ENCODE peak calls at places on chromosome 18, in five cellular contexts. One of them, this sample, is unnamed.

GRCh38 chr18:58045265-58046086 is 1.4 kb downstream of the NEDD4L start:
- DNase-seq in PC-3: peak
- DNase-seq in mesothelial cell of epicardium: peak
- DNase-seq in BJ: no peak
- DNase-seq in Peyer's patch: peak
- DNase-seq in this sample: no peak

GRCh38 chr18:44807766-44808165 is 127.1 kb downstream of the SETBP1 start:
- DNase-seq in BJ: no peak
- DNase-seq in Peyer's patch: no peak
- DNase-seq in mesothelial cell of epicardium: no peak
- DNase-seq in PC-3: no peak
- DNase-seq in this sample: no peak

GRCh38 chr18:59536181-59536580 is 161.0 kb downstream of the CCBE1 start:
- DNase-seq in BJ: peak
- DNase-seq in Peyer's patch: no peak
- DNase-seq in mesothelial cell of epicardium: no peak
- DNase-seq in PC-3: no peak
- DNase-seq in this sample: no peak

GRCh38 chr18:24021505-24021904 is 7.0 kb downstream of the TTC39C start:
- DNase-seq in PC-3: no peak
- DNase-seq in mesothelial cell of epicardium: no peak
- DNase-seq in Peyer's patch: no peak
- DNase-seq in BJ: no peak
- DNase-seq in this sample: no peak

GRCh38 chr18:66734451-66734850 is 130.6 kb upstream of the CDH19 start:
- DNase-seq in PC-3: peak
- DNase-seq in mesothelial cell of epicardium: no peak
- DNase-seq in Peyer's patch: no peak
- DNase-seq in BJ: no peak
- DNase-seq in this sample: no peak

GRCh38 chr18:63758616-63759015 is 16.6 kb upstream of the SERPINB7 start:
- DNase-seq in Peyer's patch: no peak
- DNase-seq in mesothelial cell of epicardium: no peak
- DNase-seq in PC-3: no peak
- DNase-seq in BJ: no peak
- DNase-seq in this sample: no peak

GRCh38 chr18:62745089-62745751 is 29.9 kb downstream of the PHLPP1 start:
- DNase-seq in Peyer's patch: no peak
- DNase-seq in BJ: no peak
- DNase-seq in mesothelial cell of epicardium: no peak
- DNase-seq in PC-3: no peak
- DNase-seq in this sample: no peak

GRCh38 chr18:61535401-61535800 is 202.2 kb downstream of the CDH20 start:
- DNase-seq in Peyer's patch: no peak
- DNase-seq in BJ: no peak
- DNase-seq in mesothelial cell of epicardium: no peak
- DNase-seq in PC-3: no peak
- DNase-seq in this sample: no peak

GRCh38 chr18:67359868-67360838 is 156.4 kb downstream of the DSEL start:
- DNase-seq in mesothelial cell of epicardium: no peak
- DNase-seq in BJ: peak
- DNase-seq in Peyer's patch: peak
- DNase-seq in PC-3: peak
- DNase-seq in this sample: no peak

GRCh38 chr18:28114472-28114871 is 62.5 kb downstream of the CDH2 start:
- DNase-seq in PC-3: peak
- DNase-seq in BJ: no peak
- DNase-seq in Peyer's patch: no peak
- DNase-seq in mesothelial cell of epicardium: no peak
- DNase-seq in this sample: no peak

GRCh38 chr18:63105636-63106316 is 213.8 kb downstream of the BCL2 start:
- DNase-seq in Peyer's patch: peak
- DNase-seq in BJ: no peak
- DNase-seq in PC-3: no peak
- DNase-seq in mesothelial cell of epicardium: no peak
- DNase-seq in this sample: no peak

GRCh38 chr18:75346671-75347070 is 80.8 kb downstream of the SMIM21 start:
- DNase-seq in PC-3: no peak
- DNase-seq in BJ: no peak
- DNase-seq in Peyer's patch: no peak
- DNase-seq in mesothelial cell of epicardium: no peak
- DNase-seq in this sample: no peak

GRCh38 chr18:53941601-53942335 is 282.7 kb downstream of the MBD2 start:
- DNase-seq in BJ: peak
- DNase-seq in mesothelial cell of epicardium: no peak
- DNase-seq in PC-3: peak
- DNase-seq in Peyer's patch: no peak
- DNase-seq in this sample: no peak

GRCh38 chr18:48792141-48792540 is 158.6 kb downstream of the SMAD7 start:
- DNase-seq in Peyer's patch: peak
- DNase-seq in PC-3: no peak
- DNase-seq in mesothelial cell of epicardium: no peak
- DNase-seq in BJ: no peak
- DNase-seq in this sample: no peak

GRCh38 chr18:58417752-58418151 is 211.1 kb downstream of the ALPK2 start:
- DNase-seq in BJ: no peak
- DNase-seq in Peyer's patch: no peak
- DNase-seq in mesothelial cell of epicardium: no peak
- DNase-seq in PC-3: peak
- DNase-seq in this sample: no peak

GRCh38 chr18:10892801-10893595 is 256.4 kb downstream of the PIEZO2 start:
- DNase-seq in mesothelial cell of epicardium: no peak
- DNase-seq in PC-3: peak
- DNase-seq in BJ: no peak
- DNase-seq in Peyer's patch: no peak
- DNase-seq in this sample: no peak

GRCh38 chr18:34783485-34783884 is 73.4 kb downstream of the DTNA start:
- DNase-seq in Peyer's patch: no peak
- DNase-seq in BJ: no peak
- DNase-seq in mesothelial cell of epicardium: no peak
- DNase-seq in PC-3: no peak
- DNase-seq in this sample: no peak

GRCh38 chr18:35289293-35290069 is 548 bp downstream of the ZSCAN30 start:
- DNase-seq in Peyer's patch: no peak
- DNase-seq in mesothelial cell of epicardium: no peak
- DNase-seq in BJ: no peak
- DNase-seq in PC-3: no peak
- DNase-seq in this sample: no peak

GRCh38 chr18:74196220-74197119 is 48.1 kb downstream of the TIMM21 start:
- DNase-seq in Peyer's patch: peak
- DNase-seq in mesothelial cell of epicardium: no peak
- DNase-seq in PC-3: peak
- DNase-seq in BJ: no peak
- DNase-seq in this sample: peak

GRCh38 chr18:50853863-50854271 is 25.1 kb upstream of the ME2 start:
- DNase-seq in BJ: no peak
- DNase-seq in Peyer's patch: peak
- DNase-seq in PC-3: peak
- DNase-seq in mesothelial cell of epicardium: no peak
- DNase-seq in this sample: no peak

GRCh38 chr18:48409591-48410094 is 460 bp upstream of the ZBTB7C start:
- DNase-seq in mesothelial cell of epicardium: no peak
- DNase-seq in Peyer's patch: no peak
- DNase-seq in PC-3: no peak
- DNase-seq in BJ: no peak
- DNase-seq in this sample: no peak

GRCh38 chr18:49756135-49756534 is 57.2 kb downstream of the ACAA2 start:
- DNase-seq in Peyer's patch: no peak
- DNase-seq in BJ: no peak
- DNase-seq in mesothelial cell of epicardium: no peak
- DNase-seq in PC-3: no peak
- DNase-seq in this sample: no peak

GRCh38 chr18:58205087-58205779 is 161.2 kb downstream of the NEDD4L start:
- DNase-seq in BJ: peak
- DNase-seq in Peyer's patch: no peak
- DNase-seq in PC-3: no peak
- DNase-seq in mesothelial cell of epicardium: no peak
- DNase-seq in this sample: no peak

GRCh38 chr18:27966872-27967271 is 210.1 kb downstream of the CDH2 start:
- DNase-seq in BJ: no peak
- DNase-seq in mesothelial cell of epicardium: no peak
- DNase-seq in PC-3: no peak
- DNase-seq in Peyer's patch: no peak
- DNase-seq in this sample: no peak

GRCh38 chr18:50644807-50645206 is 84.9 kb downstream of the MAPK4 start:
- DNase-seq in mesothelial cell of epicardium: no peak
- DNase-seq in PC-3: peak
- DNase-seq in Peyer's patch: no peak
- DNase-seq in BJ: no peak
- DNase-seq in this sample: no peak

GRCh38 chr18:44654555-44654954 is 26.1 kb upstream of the SETBP1 start:
- DNase-seq in PC-3: peak
- DNase-seq in BJ: peak
- DNase-seq in Peyer's patch: no peak
- DNase-seq in mesothelial cell of epicardium: no peak
- DNase-seq in this sample: no peak

GRCh38 chr18:55779461-55779710 is 191.4 kb upstream of the TCF4 start:
- DNase-seq in PC-3: no peak
- DNase-seq in mesothelial cell of epicardium: no peak
- DNase-seq in BJ: no peak
- DNase-seq in Peyer's patch: no peak
- DNase-seq in this sample: no peak

GRCh38 chr18:13375302-13376255 is 157.0 kb downstream of the LDLRAD4 start:
- DNase-seq in Peyer's patch: peak
- DNase-seq in PC-3: peak
- DNase-seq in mesothelial cell of epicardium: no peak
- DNase-seq in BJ: peak
- DNase-seq in this sample: no peak

GRCh38 chr18:25365242-25365641 is 13.3 kb upstream of the ZNF521 start:
- DNase-seq in PC-3: no peak
- DNase-seq in BJ: no peak
- DNase-seq in Peyer's patch: no peak
- DNase-seq in mesothelial cell of epicardium: no peak
- DNase-seq in this sample: no peak

GRCh38 chr18:55237665-55238064 is 278.4 kb upstream of the CCDC68 start:
- DNase-seq in mesothelial cell of epicardium: no peak
- DNase-seq in BJ: no peak
- DNase-seq in Peyer's patch: no peak
- DNase-seq in PC-3: no peak
- DNase-seq in this sample: no peak

GRCh38 chr18:3528251-3528650 is 78.3 kb downstream of the TGIF1 start:
- DNase-seq in BJ: no peak
- DNase-seq in Peyer's patch: no peak
- DNase-seq in mesothelial cell of epicardium: no peak
- DNase-seq in PC-3: no peak
- DNase-seq in this sample: no peak

DNA sequence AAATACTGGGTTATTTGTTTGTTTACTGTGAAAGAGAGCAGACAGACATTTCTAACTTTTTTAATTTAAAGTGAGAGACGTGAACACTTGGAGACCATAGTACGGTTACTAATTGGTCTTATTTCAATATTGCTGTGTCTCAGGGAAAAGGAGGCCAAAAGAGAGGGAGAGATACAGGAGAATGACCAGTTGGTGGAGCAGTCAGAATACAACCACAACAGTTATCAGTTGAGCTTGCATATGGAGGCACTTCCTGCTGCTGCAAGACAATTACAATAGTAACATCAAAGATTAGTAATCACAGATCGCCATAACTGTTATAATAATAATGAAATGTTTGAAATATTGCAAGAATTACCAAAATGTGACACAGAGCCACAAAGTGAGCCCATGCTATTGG is 58.2 kb downstream of the TWSG1 start:
- DNase-seq in mesothelial cell of epicardium: no peak
- DNase-seq in Peyer's patch: no peak
- DNase-seq in PC-3: no peak
- DNase-seq in BJ: no peak
- DNase-seq in this sample: no peak
- TF ChIP-seq CTCF in mesothelial cell of epicardium: no peak
- TF ChIP-seq CTCF in Peyer's patch: no peak
- TF ChIP-seq CTCF in PC-3: peak
- TF ChIP-seq CTCF in BJ: no peak
- TF ChIP-seq CTCF in this sample: no peak

GRCh38 chr18:8375269-8375668 is 234.0 kb upstream of the RAB12 start:
- DNase-seq in Peyer's patch: no peak
- DNase-seq in mesothelial cell of epicardium: no peak
- DNase-seq in PC-3: peak
- DNase-seq in BJ: no peak
- DNase-seq in this sample: no peak

GRCh38 chr18:8368490-8369217 is 240.6 kb upstream of the RAB12 start:
- DNase-seq in PC-3: no peak
- DNase-seq in BJ: no peak
- DNase-seq in mesothelial cell of epicardium: no peak
- DNase-seq in Peyer's patch: no peak
- DNase-seq in this sample: no peak

GRCh38 chr18:8375899-8376512 is 233.2 kb upstream of the RAB12 start:
- DNase-seq in Peyer's patch: no peak
- DNase-seq in BJ: no peak
- DNase-seq in PC-3: no peak
- DNase-seq in mesothelial cell of epicardium: no peak
- DNase-seq in this sample: no peak

GRCh38 chr18:8374652-8375051 is 234.6 kb upstream of the RAB12 start:
- DNase-seq in PC-3: peak
- DNase-seq in BJ: no peak
- DNase-seq in Peyer's patch: no peak
- DNase-seq in mesothelial cell of epicardium: no peak
- DNase-seq in this sample: no peak

DNA sequence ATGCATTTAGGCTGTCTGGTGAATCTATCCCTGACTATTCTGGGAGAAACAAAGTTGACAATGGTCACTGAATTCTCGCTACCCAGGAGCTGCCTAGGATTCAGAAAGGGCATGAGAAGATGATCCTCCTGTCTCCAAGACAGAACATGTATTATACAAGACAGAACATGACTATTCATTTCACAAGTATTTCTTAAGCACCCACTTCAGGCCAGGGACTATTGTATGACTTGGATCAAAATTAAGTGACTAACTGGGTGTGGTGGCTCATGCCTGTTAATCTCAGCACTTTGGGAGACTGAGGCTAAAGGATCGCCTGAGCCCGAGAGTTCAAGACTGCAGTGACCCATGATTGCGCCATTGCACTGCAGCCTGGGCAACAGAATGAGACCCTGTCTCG is 235.8 kb upstream of the RAB12 start:
- DNase-seq in BJ: no peak
- DNase-seq in mesothelial cell of epicardium: no peak
- DNase-seq in PC-3: peak
- DNase-seq in Peyer's patch: no peak
- DNase-seq in this sample: no peak
- TF ChIP-seq CTCF in BJ: no peak
- TF ChIP-seq CTCF in mesothelial cell of epicardium: no peak
- TF ChIP-seq CTCF in PC-3: no peak
- TF ChIP-seq CTCF in Peyer's patch: no peak
- TF ChIP-seq CTCF in this sample: no peak

GRCh38 chr18:70175216-70175615 is 30.3 kb downstream of the RTTN start:
- DNase-seq in Peyer's patch: no peak
- DNase-seq in BJ: no peak
- DNase-seq in mesothelial cell of epicardium: no peak
- DNase-seq in PC-3: no peak
- DNase-seq in this sample: no peak
- TF ChIP-seq CTCF in Peyer's patch: no peak
- TF ChIP-seq CTCF in BJ: no peak
- TF ChIP-seq CTCF in mesothelial cell of epicardium: no peak
- TF ChIP-seq CTCF in PC-3: no peak
- TF ChIP-seq CTCF in this sample: no peak

GRCh38 chr18:46519870-46520269 is 137.2 kb downstream of the LOXHD1 start:
- DNase-seq in Peyer's patch: no peak
- DNase-seq in mesothelial cell of epicardium: no peak
- DNase-seq in PC-3: no peak
- DNase-seq in BJ: no peak
- DNase-seq in this sample: no peak

GRCh38 chr18:46516555-46516954 is 140.5 kb downstream of the LOXHD1 start:
- DNase-seq in mesothelial cell of epicardium: no peak
- DNase-seq in BJ: no peak
- DNase-seq in PC-3: no peak
- DNase-seq in Peyer's patch: no peak
- DNase-seq in this sample: no peak

GRCh38 chr18:46518438-46518837 is 138.6 kb downstream of the LOXHD1 start:
- DNase-seq in mesothelial cell of epicardium: no peak
- DNase-seq in Peyer's patch: no peak
- DNase-seq in PC-3: peak
- DNase-seq in BJ: no peak
- DNase-seq in this sample: no peak
- TF ChIP-seq CTCF in mesothelial cell of epicardium: no peak
- TF ChIP-seq CTCF in Peyer's patch: no peak
- TF ChIP-seq CTCF in PC-3: no peak
- TF ChIP-seq CTCF in BJ: peak
- TF ChIP-seq CTCF in this sample: peak